ENCODE peak calls at places on chromosomes 3 and 15, in five cellular contexts. V, N, P, S and B are unnamed samples.

GRCh38 chr3:117955196-117955595 is 1079.5 kb downstream of the IGSF11 start:
- DNase-seq in S (no peak), V (no peak), N (no peak), P (no peak), B (no peak)

GRCh38 chr3:155382396-155383042 is 89.0 kb upstream of the STRIT1 start:
- DNase-seq in N (peak; percentile 47), P (peak; percentile 55), S (peak; percentile 38), V (peak; percentile 89), B (no peak)

GRCh38 chr15:48077785-48078184 is 43.0 kb upstream of the SLC24A5 start:
- DNase-seq in N (no peak), V (no peak), P (no peak), S (no peak), B (no peak)

GRCh38 chr3:41682996-41683395 is 278.9 kb downstream of the ULK4 start:
- DNase-seq in P (no peak), S (no peak), V (no peak), N (no peak), B (no peak)

GRCh38 chr3:134601539-134602439 is 49.0 kb downstream of the KY start:
- DNase-seq in P (peak; percentile 51), V (peak; percentile 71), S (peak; percentile 7), N (peak; percentile 15), B (no peak)

GRCh38 chr15:82647835-82648256 is 683 bp upstream of the CPEB1 start:
- DNase-seq in P (no peak), V (no peak), N (peak; percentile 3), S (peak; percentile 76), B (peak; percentile 16)

GRCh38 chr3:29453278-29453961 is 172.5 kb downstream of the RBMS3 start:
- DNase-seq in S (no peak), N (no peak), P (no peak), V (no peak), B (no peak)

GRCh38 chr3:124745092-124745491 is 14.8 kb downstream of the UMPS start:
- DNase-seq in P (peak; percentile 62), N (no peak), V (no peak), S (no peak), B (no peak)